ENCODE peak calls at places on chromosomes 6 and 20, in six cellular contexts. Q is heart left ventricle; A is HT-29; D is activated gamma-delta T cell treated with anti-CD3 and anti-CD28 coated beads, Interleukin-2, amount 50 U/mL, for 16 hours; K is GM23338; M is amygdala. T is an unnamed sample.
A peak's percentile ranks its signal among the peaks of the same experiment; 100 is the strongest.

GRCh38 chr20:10332656-10333421 is 101.2 kb downstream of the MKKS start:
- DNase-seq in Q (no peak), A (no peak), D (no peak), K (no peak), M (no peak), T (no peak)

GRCh38 chr6:166738778-166739654 is 112.0 kb upstream of the RPS6KA2 start:
- DNase-seq in Q (no peak), A (no peak), D (no peak), K (no peak), M (no peak), T (no peak)

GRCh38 chr6:110581682-110582081 is 105.3 kb upstream of the SLC22A16 start:
- DNase-seq in Q (no peak), A (no peak), D (no peak), K (no peak), M (no peak), T (no peak)

GRCh38 chr6:104633125-104633524 is 226.6 kb downstream of the HACE1 start:
- DNase-seq in Q (no peak), A (no peak), D (no peak), K (no peak), M (no peak), T (no peak)

GRCh38 chr6:107185570-107185969 is 70.3 kb upstream of the BEND3 start:
- DNase-seq in Q (no peak), A (peak; percentile 38), D (no peak), K (peak; percentile 63), M (peak; percentile 7), T (peak; percentile 25)

GRCh38 chr6:111242452-111242851 is 155.1 kb downstream of the SLC16A10 start:
- DNase-seq in Q (no peak), A (no peak), D (no peak), K (no peak), M (no peak), T (no peak)

GRCh38 chr20:18412202-18412901 is 54.5 kb downstream of the DZANK1 start:
- DNase-seq in Q (no peak), A (no peak), D (no peak), K (no peak), M (no peak), T (no peak)

GRCh38 chr6:3731700-3732099 is 19.8 kb downstream of the PXDC1 start:
- DNase-seq in Q (no peak), A (no peak), D (no peak), K (no peak), M (no peak), T (no peak)

GRCh38 chr6:154962751-154963150 is 32.4 kb upstream of the TIAM2 start:
- DNase-seq in Q (no peak), A (no peak), D (no peak), K (no peak), M (no peak), T (no peak)

GRCh38 chr20:20450461-20451027 is 82.6 kb downstream of the INSM1 start:
- DNase-seq in Q (peak; percentile 47), A (no peak), D (no peak), K (no peak), M (peak; percentile 78), T (no peak)